ENCODE peak calls at places on chromosomes 11 and 22, in seven cellular contexts. T is epithelial cell of prostate; W is GM03348; S is G401; P is CD4-positive, alpha-beta T cell; R is T-helper 9 cell; N is trophoblast cell. M is an unnamed sample.

GRCh38 chr11:9137293-9138132 is 46.1 kb upstream of the SCUBE2 start:
- DNase-seq in N (peak), R (peak), W (peak), P (peak), S (peak), T (no peak), M (peak)

GRCh38 chr11:123404626-123405025 is 25.4 kb upstream of the GRAMD1B start:
- DNase-seq in R (no peak), P (no peak), T (no peak), S (peak), W (no peak), N (no peak), M (no peak)

GRCh38 chr11:76234704-76235232 is 28.5 kb upstream of the WNT11 start:
- DNase-seq in T (no peak), W (no peak), S (peak), N (no peak), R (no peak), P (peak), M (peak)

GRCh38 chr11:61295596-61295926 is 445 bp upstream of the VWCE start:
- DNase-seq in S (peak), P (no peak), N (no peak), W (no peak), R (no peak), T (no peak), M (no peak)

GRCh38 chr22:24466831-24467249 is 28.3 kb upstream of the UPB1 start:
- DNase-seq in S (no peak), P (no peak), W (peak), T (no peak), R (no peak), N (no peak), M (no peak)

GRCh38 chr11:32960553-32961164 is 55.0 kb upstream of the DEPDC7 start:
- DNase-seq in S (peak), N (no peak), T (no peak), R (no peak), W (peak), P (no peak), M (peak)

GRCh38 chr11:86596861-86597632 is 75.4 kb downstream of the ME3 start:
- DNase-seq in R (no peak), T (no peak), P (no peak), N (no peak), W (no peak), S (peak), M (no peak)

GRCh38 chr11:16825968-16826367 is 87.5 kb downstream of the C11orf58 start:
- DNase-seq in T (no peak), W (no peak), R (no peak), S (peak), P (no peak), N (no peak), M (no peak)

GRCh38 chr22:46737976-46738641 is at the start of gene CERK:
- DNase-seq in R (peak), N (no peak), T (no peak), W (peak), S (peak), P (peak), M (no peak)

GRCh38 chr11:2807801-2808241 is 77.8 kb downstream of the CDKN1C start:
- DNase-seq in W (no peak), S (no peak), R (no peak), T (no peak), N (no peak), P (no peak), M (no peak)

GRCh38 chr22:46066691-46067090 is 83.6 kb upstream of the PPARA start:
- DNase-seq in R (no peak), W (no peak), N (no peak), T (no peak), S (peak), P (no peak), M (no peak)

GRCh38 chr11:121435132-121435531 is 17.0 kb upstream of the SORL1 start:
- DNase-seq in R (no peak), S (no peak), P (no peak), N (no peak), T (no peak), W (no peak), M (no peak)

GRCh38 chr11:114026355-114026754 is 33.2 kb upstream of the ZBTB16 start:
- DNase-seq in P (no peak), N (no peak), W (no peak), T (no peak), S (no peak), R (peak), M (no peak)

GRCh38 chr11:33695051-33695566 is 5.5 kb downstream of the C11orf91 start:
- DNase-seq in P (no peak), N (no peak), W (no peak), T (no peak), R (no peak), S (no peak), M (no peak)

GRCh38 chr22:50293441-50294318 is 13.8 kb downstream of the PLXNB2 start:
- DNase-seq in T (no peak), W (peak), P (no peak), N (peak), S (no peak), R (no peak), M (no peak)

GRCh38 chr22:33785283-33785991 is 134.8 kb downstream of the LARGE1 start:
- DNase-seq in W (peak), T (peak), S (no peak), N (no peak), P (no peak), R (no peak), M (peak)

GRCh38 chr22:37933711-37934376 is 19.6 kb downstream of the C22orf23 start:
- DNase-seq in S (peak), T (peak), R (peak), N (peak), P (peak), W (peak), M (peak)

M was measured in keratinocyte.